ENCODE peak calls at places on chromosomes 12 and 14, in nine cellular contexts. O, V, R, W, Z, F, E, T and Y are unnamed samples.

GRCh38 chr12:115953450-115953849 is 324.0 kb downstream of the MED13L start:
- DNase-seq in T (no peak), V (no peak), F (no peak), W (no peak), E (no peak), Z (no peak), R (no peak), O (no peak), Y (no peak)

GRCh38 chr12:17456486-17456885 is 633.5 kb downstream of the RERGL start:
- DNase-seq in O (no peak), W (no peak), Z (no peak), F (no peak), T (no peak), R (no peak), E (peak), V (no peak), Y (no peak)

GRCh38 chr12:57166971-57167371 is 19.6 kb upstream of the LRP1-AS start:
- DNase-seq in F (no peak), O (no peak), E (peak), V (no peak), R (no peak), T (no peak), W (no peak), Z (no peak), Y (no peak)

GRCh38 chr12:127230843-127231260 is 1036.1 kb upstream of the TMEM132C start:
- DNase-seq in Z (peak), O (no peak), R (no peak), V (no peak), W (no peak), E (peak), T (no peak), F (no peak), Y (no peak)

GRCh38 chr14:103294091-103294490 is 39.9 kb upstream of the EIF5 start:
- DNase-seq in T (no peak), V (no peak), E (no peak), Z (no peak), R (no peak), F (no peak), W (no peak), O (no peak), Y (no peak)

GRCh38 chr14:21104448-21105060 is 3.7 kb downstream of the TMEM253 start:
- DNase-seq in E (peak), R (peak), O (peak), Z (peak), V (peak), W (peak), T (peak), F (peak), Y (no peak)

GRCh38 chr12:124995200-124995961 is 1.9 kb downstream of the BRI3BP start:
- DNase-seq in V (no peak), Z (no peak), E (no peak), O (no peak), F (no peak), W (no peak), R (peak), T (no peak), Y (no peak)

GRCh38 chr14:56205906-56206305 is 87.7 kb downstream of the PELI2 start:
- DNase-seq in V (no peak), E (no peak), F (no peak), T (no peak), Z (no peak), W (no peak), O (no peak), R (no peak), Y (no peak)

GRCh38 chr12:88360349-88360748 is 218.2 kb downstream of the TMTC3 start:
- DNase-seq in W (no peak), T (no peak), Z (no peak), F (no peak), R (no peak), E (no peak), V (no peak), O (no peak), Y (no peak)

GRCh38 chr12:45369065-45369464 is 153.2 kb downstream of the ANO6 start:
- DNase-seq in F (no peak), R (no peak), E (peak), T (no peak), Z (peak), O (no peak), W (no peak), V (no peak), Y (no peak)

GRCh38 chr12:33437598-33437997 is 2.0 kb downstream of the SYT10 start:
- DNase-seq in W (no peak), O (no peak), E (no peak), Z (no peak), F (no peak), R (no peak), T (no peak), V (no peak), Y (no peak)

GRCh38 chr14:106652494-106652893 is 1126.1 kb downstream of the TMEM121 start:
- DNase-seq in Z (no peak), O (no peak), E (no peak), V (no peak), F (no peak), R (no peak), T (no peak), W (no peak), Y (no peak)

GRCh38 chr12:51326762-51327439 is 2.9 kb upstream of the BIN2 start:
- DNase-seq in W (no peak), Z (no peak), E (peak), O (no peak), V (no peak), R (peak), T (peak), F (no peak), Y (no peak)

GRCh38 chr12:114826233-114826632 is 142.3 kb upstream of the TBX3 start:
- DNase-seq in F (no peak), R (no peak), Z (no peak), V (no peak), W (no peak), O (no peak), T (no peak), E (no peak), Y (no peak)

GRCh38 chr12:57899010-57899662 is 42.2 kb upstream of the ATP23 start:
- DNase-seq in T (no peak), O (peak), Z (no peak), F (peak), R (peak), E (peak), V (peak), W (no peak), Y (no peak)

GRCh38 chr14:69636051-69636639 is 24.7 kb downstream of the SUSD6 start:
- DNase-seq in O (no peak), T (no peak), V (no peak), E (no peak), R (no peak), W (no peak), F (no peak), Z (no peak), Y (no peak)

GRCh38 chr12:107558141-107558815 is 127.3 kb upstream of the PWP1 start:
- DNase-seq in O (no peak), Z (no peak), W (no peak), T (no peak), R (no peak), F (no peak), V (no peak), E (no peak), Y (no peak)

GRCh38 chr14:85316701-85317100 is 213.2 kb upstream of the FLRT2 start:
- DNase-seq in W (no peak), R (no peak), V (no peak), Z (no peak), T (no peak), E (peak), O (no peak), F (no peak), Y (no peak)

GRCh38 chr14:61520546-61520945 is 174.8 kb upstream of the HIF1A start:
- DNase-seq in E (peak), V (no peak), F (no peak), O (no peak), R (no peak), Z (no peak), T (no peak), W (no peak), Y (no peak)

GRCh38 chr14:90866822-90867221 is 50.6 kb upstream of the TTC7B start:
- DNase-seq in R (no peak), T (no peak), V (no peak), F (no peak), W (no peak), E (no peak), Z (no peak), O (no peak), Y (no peak)

GRCh38 chr14:37697489-37698121 is 102.2 kb downstream of the TTC6 start:
- DNase-seq in Z (peak), E (peak), V (no peak), W (no peak), T (peak), R (no peak), F (no peak), O (no peak), Y (no peak)

GRCh38 chr14:104968153-104968527 is 10.0 kb downstream of the AHNAK2 start:
- DNase-seq in E (peak), F (no peak), V (peak), T (no peak), R (no peak), W (no peak), O (no peak), Z (peak), Y (no peak)

GRCh38 chr14:52961060-52961639 is 10.3 kb upstream of the FERMT2 start:
- DNase-seq in R (peak), E (peak), V (peak), T (peak), F (no peak), Z (peak), W (no peak), O (peak), Y (no peak)